ENCODE peak calls at places on chromosomes 5 and 9, in ten cellular contexts. E is omental fat pad; I is KG1; U is stimulated activated CD4-positive, alpha-beta T cell treated with anti-CD3 and anti-CD28 coated beads, Interleukin-2, amount 100 ng/mL, for 24 hours; L is left cardiac atrium; R is pancreas; Y is HuH-7; W is choroid plexus epithelial cell; T is T follicular helper cell; V is heart right ventricle. X is an unnamed sample.

GRCh38 chr5:75671506-75671905 is 45.7 kb downstream of the POC5 start:
- DNase-seq in Y (no peak), L (no peak), E (no peak), W (peak), R (no peak), V (no peak), I (no peak), T (no peak), U (no peak), X (no peak)

GRCh38 chr9:137611623-137612609 is 6.4 kb downstream of the ARRDC1 start:
- DNase-seq in Y (peak), U (peak), V (no peak), I (no peak), T (no peak), E (no peak), W (peak), L (peak), R (peak), X (peak)

GRCh38 chr5:12772276-12772675 is 868.0 kb upstream of the CTNND2 start:
- DNase-seq in U (no peak), V (no peak), Y (no peak), T (no peak), E (no peak), W (no peak), L (no peak), R (no peak), I (no peak), X (no peak)

GRCh38 chr5:124806026-124806856 is 59.8 kb upstream of the ZNF608 start:
- DNase-seq in R (peak), L (peak), T (no peak), Y (peak), U (no peak), E (peak), W (peak), V (peak), I (no peak), X (no peak)

GRCh38 chr5:32057157-32058096 is 116.7 kb downstream of the GOLPH3 start:
- DNase-seq in R (no peak), T (no peak), Y (no peak), I (no peak), U (no peak), V (no peak), E (no peak), L (no peak), W (peak), X (no peak)

GRCh38 chr5:56686337-56687198 is 128.8 kb upstream of the MAP3K1 start:
- DNase-seq in L (no peak), U (no peak), V (no peak), W (no peak), E (no peak), T (no peak), Y (no peak), R (no peak), I (no peak), X (no peak)

GRCh38 chr5:60701317-60701988 is 1.5 kb upstream of the DEPDC1B start:
- DNase-seq in T (no peak), W (no peak), I (no peak), E (no peak), Y (no peak), U (no peak), V (no peak), L (no peak), R (no peak), X (no peak)

GRCh38 chr5:40150896-40151295 is 528.8 kb upstream of the PTGER4 start:
- DNase-seq in T (no peak), I (no peak), U (no peak), E (no peak), Y (no peak), V (no peak), W (peak), L (no peak), R (no peak), X (no peak)

GRCh38 chr5:179362355-179362754 is 17.1 kb upstream of the ADAMTS2 start:
- DNase-seq in L (no peak), E (no peak), W (no peak), I (no peak), V (no peak), U (no peak), R (no peak), T (no peak), Y (no peak), X (no peak)

GRCh38 chr5:74382864-74383618 is 257.5 kb downstream of the ENC1 start:
- DNase-seq in I (no peak), U (no peak), L (peak), V (peak), R (no peak), T (no peak), Y (no peak), E (no peak), W (peak), X (no peak)

GRCh38 chr9:134641173-134641985 is at the start of gene COL5A1:
- DNase-seq in T (peak), E (no peak), W (peak), R (peak), L (peak), I (no peak), U (peak), V (peak), Y (no peak), X (peak)

GRCh38 chr5:132354381-132354780 is 15.1 kb upstream of the SLC22A5 start:
- DNase-seq in V (no peak), L (no peak), R (no peak), W (no peak), T (no peak), E (no peak), Y (no peak), U (no peak), I (no peak), X (no peak)

GRCh38 chr5:62206150-62206829 is 99.7 kb upstream of the KIF2A start:
- DNase-seq in U (no peak), Y (peak), W (peak), T (no peak), L (no peak), R (no peak), E (no peak), I (no peak), V (no peak), X (no peak)

GRCh38 chr5:67011422-67011821 is 185.2 kb downstream of the CD180 start:
- DNase-seq in I (no peak), V (no peak), W (no peak), Y (no peak), U (no peak), E (no peak), R (no peak), T (no peak), L (no peak), X (no peak)

GRCh38 chr5:18487928-18488480 is 853.7 kb downstream of the TAF11L14 start:
- DNase-seq in W (no peak), E (no peak), I (no peak), T (no peak), Y (no peak), U (no peak), L (no peak), R (no peak), V (no peak), X (no peak)

GRCh38 chr5:146825033-146825432 is 53.5 kb downstream of the PPP2R2B start:
- DNase-seq in R (no peak), T (no peak), W (peak), V (peak), Y (peak), E (no peak), L (no peak), I (no peak), U (peak), X (no peak)

GRCh38 chr9:127520941-127521918 is 69.9 kb downstream of the LRSAM1 start:
- DNase-seq in E (no peak), R (peak), I (no peak), V (peak), T (no peak), U (no peak), W (peak), L (peak), Y (no peak), X (no peak)

GRCh38 chr5:169980418-169981053 is at the start of gene INSYN2B:
- DNase-seq in E (peak), U (peak), V (peak), R (peak), L (peak), T (no peak), Y (peak), W (peak), I (no peak), X (no peak)

GRCh38 chr5:10266839-10267238 is 16.8 kb downstream of the CCT5 start:
- DNase-seq in L (no peak), E (no peak), W (no peak), T (no peak), R (no peak), U (no peak), I (no peak), Y (no peak), V (no peak), X (no peak)

GRCh38 chr9:115015018-115015635 is 84.7 kb upstream of the TNFSF8 start:
- DNase-seq in L (no peak), W (peak), V (no peak), U (no peak), I (no peak), Y (peak), E (no peak), R (no peak), T (no peak), X (no peak)

GRCh38 chr9:116951588-116952433 is 264.7 kb downstream of the TRIM32 start:
- DNase-seq in I (no peak), E (no peak), Y (no peak), T (no peak), V (no peak), R (no peak), L (no peak), U (no peak), W (peak), X (no peak)

GRCh38 chr9:96436063-96436455 is 13.9 kb upstream of the HABP4 start:
- DNase-seq in L (no peak), T (no peak), Y (no peak), I (no peak), E (no peak), W (no peak), R (no peak), V (no peak), U (no peak), X (no peak)

GRCh38 chr9:70988551-70988950 is 132.9 kb downstream of the TRPM3 start:
- DNase-seq in L (no peak), W (peak), R (no peak), T (no peak), V (no peak), I (no peak), U (no peak), E (no peak), Y (no peak), X (no peak)

GRCh38 chr9:126635661-126636439 is 22.1 kb downstream of the LMX1B start:
- DNase-seq in R (no peak), L (no peak), W (no peak), I (no peak), T (no peak), Y (no peak), U (no peak), V (no peak), E (no peak), X (no peak)

GRCh38 chr5:1860949-1861348 is 21.8 kb downstream of the IRX4 start:
- DNase-seq in Y (no peak), W (no peak), R (no peak), U (no peak), E (no peak), V (peak), L (no peak), T (no peak), I (no peak), X (no peak)

GRCh38 chr9:86892576-86892975 is 54.7 kb downstream of the GAS1 start:
- DNase-seq in U (no peak), I (no peak), R (no peak), E (no peak), L (no peak), T (no peak), Y (no peak), W (no peak), V (no peak), X (no peak)

GRCh38 chr9:112705773-112706427 is 12.0 kb downstream of the INIP start:
- DNase-seq in R (no peak), L (no peak), Y (peak), V (peak), W (peak), I (no peak), T (no peak), E (no peak), U (no peak), X (no peak)

GRCh38 chr5:33772276-33772990 is 119.4 kb downstream of the ADAMTS12 start:
- DNase-seq in V (no peak), R (no peak), I (no peak), E (no peak), W (peak), U (no peak), Y (no peak), L (no peak), T (no peak), X (no peak)

GRCh38 chr5:64532212-64532611 is 26.4 kb downstream of the RGS7BP start:
- DNase-seq in Y (no peak), U (no peak), T (no peak), R (no peak), L (no peak), I (no peak), E (no peak), W (no peak), V (no peak), X (no peak)

GRCh38 chr5:143882520-143882919 is 70.6 kb downstream of the HMHB1 start:
- DNase-seq in V (no peak), I (no peak), W (peak), Y (no peak), E (no peak), L (no peak), U (no peak), R (no peak), T (no peak), X (no peak)

GRCh38 chr5:156479864-156480263 is 152.9 kb downstream of the SGCD start:
- DNase-seq in Y (no peak), T (no peak), E (no peak), V (no peak), I (no peak), L (no peak), W (peak), R (no peak), U (no peak), X (no peak)

GRCh38 chr5:10633271-10634049 is 69.6 kb downstream of the ANKRD33B start:
- DNase-seq in I (no peak), Y (no peak), R (no peak), U (peak), E (no peak), L (no peak), W (no peak), V (no peak), T (no peak), X (peak)

GRCh38 chr5:126656397-126657007 is 55.8 kb downstream of the PHAX start:
- DNase-seq in T (peak), W (peak), R (no peak), V (no peak), E (no peak), L (no peak), U (peak), Y (peak), I (no peak), X (peak)

GRCh38 chr9:131043097-131043496 is 34.1 kb downstream of the LAMC3 start:
- DNase-seq in R (no peak), I (peak), L (no peak), Y (no peak), E (no peak), W (no peak), T (no peak), V (no peak), U (no peak), X (no peak)

GRCh38 chr9:80191108-80191507 is 619.3 kb downstream of the TLE4 start:
- DNase-seq in L (no peak), E (no peak), V (no peak), W (peak), T (no peak), I (no peak), R (no peak), Y (no peak), U (no peak), X (no peak)

X was measured in stimulated activated naive CD4-positive, alpha-beta T cell treated with Interleukin-2 at 50 U/mL for 16 hours.